ENCODE peak calls at places on chromosomes 4 and X, in ten cellular contexts. One of them, this sample, is unnamed. For H3K9me3, the result is how much of the 10 kb centered on the place peaks cover.

GRCh38 chr4:3531306-3531886 is 826 bp downstream of the LRPAP1 start:
- DNase-seq in body of pancreas: no peak
- DNase-seq in iPS DF 6.9: no peak
- DNase-seq in fibroblast of lung: peak
- DNase-seq in OCI-LY7: peak
- DNase-seq in naive thymus-derived CD4-positive, alpha-beta T cell: no peak
- DNase-seq in lower lobe of right lung: no peak
- DNase-seq in suprapubic skin: no peak
- DNase-seq in breast epithelium: no peak
- DNase-seq in left ventricle myocardium inferior: no peak
- DNase-seq in this sample: peak

GRCh38 chrX:46754450-46755075 is 4.4 kb downstream of the SLC9A7 start:
- DNase-seq in body of pancreas: no peak
- DNase-seq in iPS DF 6.9: no peak
- DNase-seq in fibroblast of lung: no peak
- DNase-seq in OCI-LY7: peak
- DNase-seq in naive thymus-derived CD4-positive, alpha-beta T cell: no peak
- DNase-seq in lower lobe of right lung: no peak
- DNase-seq in suprapubic skin: no peak
- DNase-seq in breast epithelium: no peak
- DNase-seq in left ventricle myocardium inferior: no peak
- DNase-seq in this sample: no peak

GRCh38 chr4:177558995-177559394 is 116.8 kb upstream of the AGA start:
- DNase-seq in body of pancreas: no peak
- DNase-seq in iPS DF 6.9: no peak
- DNase-seq in fibroblast of lung: no peak
- DNase-seq in OCI-LY7: no peak
- DNase-seq in naive thymus-derived CD4-positive, alpha-beta T cell: no peak
- DNase-seq in lower lobe of right lung: no peak
- DNase-seq in suprapubic skin: no peak
- DNase-seq in breast epithelium: no peak
- DNase-seq in left ventricle myocardium inferior: no peak
- DNase-seq in this sample: no peak

GRCh38 chrX:109714340-109714958 is 18.6 kb downstream of the ACSL4 start:
- DNase-seq in body of pancreas: no peak
- DNase-seq in iPS DF 6.9: no peak
- DNase-seq in fibroblast of lung: peak
- DNase-seq in OCI-LY7: no peak
- DNase-seq in naive thymus-derived CD4-positive, alpha-beta T cell: no peak
- DNase-seq in lower lobe of right lung: no peak
- DNase-seq in suprapubic skin: no peak
- DNase-seq in breast epithelium: no peak
- DNase-seq in left ventricle myocardium inferior: no peak
- DNase-seq in this sample: no peak

GRCh38 chr4:19739101-19739651 is 512.5 kb upstream of the SLIT2 start:
- DNase-seq in body of pancreas: no peak
- DNase-seq in iPS DF 6.9: no peak
- DNase-seq in fibroblast of lung: peak
- DNase-seq in OCI-LY7: no peak
- DNase-seq in naive thymus-derived CD4-positive, alpha-beta T cell: no peak
- DNase-seq in lower lobe of right lung: no peak
- DNase-seq in suprapubic skin: no peak
- DNase-seq in breast epithelium: no peak
- DNase-seq in left ventricle myocardium inferior: no peak
- DNase-seq in this sample: no peak

GRCh38 chr4:181008164-181008563 is 1235.0 kb upstream of the TENM3 start:
- DNase-seq in body of pancreas: no peak
- DNase-seq in iPS DF 6.9: no peak
- DNase-seq in fibroblast of lung: peak
- DNase-seq in OCI-LY7: no peak
- DNase-seq in naive thymus-derived CD4-positive, alpha-beta T cell: no peak
- DNase-seq in lower lobe of right lung: no peak
- DNase-seq in suprapubic skin: no peak
- DNase-seq in breast epithelium: no peak
- DNase-seq in left ventricle myocardium inferior: no peak
- DNase-seq in this sample: no peak

GRCh38 chrX:39397561-39398200 is 596.4 kb downstream of the MID1IP1 start:
- DNase-seq in body of pancreas: no peak
- DNase-seq in iPS DF 6.9: no peak
- DNase-seq in fibroblast of lung: no peak
- DNase-seq in OCI-LY7: no peak
- DNase-seq in naive thymus-derived CD4-positive, alpha-beta T cell: no peak
- DNase-seq in lower lobe of right lung: no peak
- DNase-seq in suprapubic skin: no peak
- DNase-seq in breast epithelium: no peak
- DNase-seq in left ventricle myocardium inferior: no peak
- DNase-seq in this sample: no peak

GRCh38 chr4:115030281-115030680 is 83.1 kb downstream of the NDST4 start:
- DNase-seq in body of pancreas: no peak
- DNase-seq in iPS DF 6.9: no peak
- DNase-seq in fibroblast of lung: no peak
- DNase-seq in OCI-LY7: no peak
- DNase-seq in naive thymus-derived CD4-positive, alpha-beta T cell: no peak
- DNase-seq in lower lobe of right lung: no peak
- DNase-seq in suprapubic skin: no peak
- DNase-seq in breast epithelium: no peak
- DNase-seq in left ventricle myocardium inferior: no peak
- DNase-seq in this sample: no peak

GRCh38 chrX:12411831-12412230 is 273.6 kb downstream of the FRMPD4 start:
- DNase-seq in body of pancreas: no peak
- DNase-seq in iPS DF 6.9: no peak
- DNase-seq in fibroblast of lung: no peak
- DNase-seq in OCI-LY7: no peak
- DNase-seq in naive thymus-derived CD4-positive, alpha-beta T cell: no peak
- DNase-seq in lower lobe of right lung: no peak
- DNase-seq in suprapubic skin: no peak
- DNase-seq in breast epithelium: no peak
- DNase-seq in left ventricle myocardium inferior: no peak
- DNase-seq in this sample: no peak

GRCh38 chr4:153521995-153522799 is 56.0 kb downstream of the TMEM131L start:
- DNase-seq in body of pancreas: no peak
- DNase-seq in iPS DF 6.9: no peak
- DNase-seq in fibroblast of lung: no peak
- DNase-seq in OCI-LY7: peak
- DNase-seq in naive thymus-derived CD4-positive, alpha-beta T cell: peak
- DNase-seq in lower lobe of right lung: no peak
- DNase-seq in suprapubic skin: no peak
- DNase-seq in breast epithelium: no peak
- DNase-seq in left ventricle myocardium inferior: no peak
- DNase-seq in this sample: no peak

GRCh38 chrX:37830371-37830770 is 17.0 kb downstream of the DYNLT3 start:
- DNase-seq in body of pancreas: no peak
- DNase-seq in iPS DF 6.9: no peak
- DNase-seq in fibroblast of lung: peak
- DNase-seq in OCI-LY7: no peak
- DNase-seq in naive thymus-derived CD4-positive, alpha-beta T cell: no peak
- DNase-seq in lower lobe of right lung: no peak
- DNase-seq in suprapubic skin: no peak
- DNase-seq in breast epithelium: no peak
- DNase-seq in left ventricle myocardium inferior: no peak
- DNase-seq in this sample: no peak

GRCh38 chrX:31147175-31147574 is 75.3 kb upstream of the FTHL17 start:
- DNase-seq in body of pancreas: no peak
- DNase-seq in iPS DF 6.9: no peak
- DNase-seq in fibroblast of lung: no peak
- DNase-seq in OCI-LY7: no peak
- DNase-seq in naive thymus-derived CD4-positive, alpha-beta T cell: no peak
- DNase-seq in lower lobe of right lung: no peak
- DNase-seq in suprapubic skin: no peak
- DNase-seq in breast epithelium: no peak
- DNase-seq in left ventricle myocardium inferior: no peak
- DNase-seq in this sample: no peak

GRCh38 chr4:113684534-113685091 is 76.9 kb downstream of the CAMK2D start:
- DNase-seq in body of pancreas: peak
- DNase-seq in iPS DF 6.9: no peak
- DNase-seq in fibroblast of lung: peak
- DNase-seq in OCI-LY7: peak
- DNase-seq in naive thymus-derived CD4-positive, alpha-beta T cell: no peak
- DNase-seq in lower lobe of right lung: no peak
- DNase-seq in suprapubic skin: no peak
- DNase-seq in breast epithelium: no peak
- DNase-seq in left ventricle myocardium inferior: peak
- DNase-seq in this sample: peak

GRCh38 chrX:109952985-109953905 is 49.7 kb upstream of the TMEM164 start:
- DNase-seq in body of pancreas: no peak
- DNase-seq in iPS DF 6.9: no peak
- DNase-seq in fibroblast of lung: no peak
- DNase-seq in OCI-LY7: no peak
- DNase-seq in naive thymus-derived CD4-positive, alpha-beta T cell: no peak
- DNase-seq in lower lobe of right lung: no peak
- DNase-seq in suprapubic skin: no peak
- DNase-seq in breast epithelium: no peak
- DNase-seq in left ventricle myocardium inferior: no peak
- DNase-seq in this sample: no peak

GRCh38 chrX:69535661-69536060 is 31.5 kb downstream of the NALF2 start:
- DNase-seq in body of pancreas: no peak
- DNase-seq in iPS DF 6.9: no peak
- DNase-seq in fibroblast of lung: no peak
- DNase-seq in OCI-LY7: no peak
- DNase-seq in naive thymus-derived CD4-positive, alpha-beta T cell: no peak
- DNase-seq in lower lobe of right lung: no peak
- DNase-seq in suprapubic skin: no peak
- DNase-seq in breast epithelium: no peak
- DNase-seq in left ventricle myocardium inferior: no peak
- DNase-seq in this sample: no peak

GRCh38 chrX:69543572-69543971 is 39.4 kb downstream of the NALF2 start:
- DNase-seq in body of pancreas: no peak
- DNase-seq in iPS DF 6.9: no peak
- DNase-seq in fibroblast of lung: no peak
- DNase-seq in OCI-LY7: no peak
- DNase-seq in naive thymus-derived CD4-positive, alpha-beta T cell: no peak
- DNase-seq in lower lobe of right lung: no peak
- DNase-seq in suprapubic skin: no peak
- DNase-seq in breast epithelium: no peak
- DNase-seq in left ventricle myocardium inferior: no peak
- DNase-seq in this sample: no peak

GRCh38 chrX:69538321-69538876 is 34.3 kb downstream of the NALF2 start:
- DNase-seq in body of pancreas: peak
- DNase-seq in iPS DF 6.9: peak
- DNase-seq in fibroblast of lung: peak
- DNase-seq in OCI-LY7: peak
- DNase-seq in naive thymus-derived CD4-positive, alpha-beta T cell: peak
- DNase-seq in lower lobe of right lung: peak
- DNase-seq in suprapubic skin: peak
- DNase-seq in breast epithelium: peak
- DNase-seq in left ventricle myocardium inferior: peak
- DNase-seq in this sample: peak

GRCh38 chrX:69541959-69542358 is 37.8 kb downstream of the NALF2 start:
- DNase-seq in body of pancreas: no peak
- DNase-seq in iPS DF 6.9: no peak
- DNase-seq in fibroblast of lung: no peak
- DNase-seq in OCI-LY7: no peak
- DNase-seq in naive thymus-derived CD4-positive, alpha-beta T cell: no peak
- DNase-seq in lower lobe of right lung: no peak
- DNase-seq in suprapubic skin: no peak
- DNase-seq in breast epithelium: no peak
- DNase-seq in left ventricle myocardium inferior: no peak
- DNase-seq in this sample: no peak

GRCh38 chrX:69539437-69539836 is 35.3 kb downstream of the NALF2 start:
- DNase-seq in body of pancreas: no peak
- DNase-seq in iPS DF 6.9: no peak
- DNase-seq in fibroblast of lung: no peak
- DNase-seq in OCI-LY7: peak
- DNase-seq in naive thymus-derived CD4-positive, alpha-beta T cell: no peak
- DNase-seq in lower lobe of right lung: no peak
- DNase-seq in suprapubic skin: no peak
- DNase-seq in breast epithelium: no peak
- DNase-seq in left ventricle myocardium inferior: no peak
- DNase-seq in this sample: no peak
- H3K9me3 ChIP-seq in body of pancreas: under half
- H3K9me3 ChIP-seq in iPS DF 6.9: under half
- H3K9me3 ChIP-seq in fibroblast of lung: under half
- H3K9me3 ChIP-seq in OCI-LY7: under half
- H3K9me3 ChIP-seq in naive thymus-derived CD4-positive, alpha-beta T cell: under half
- H3K9me3 ChIP-seq in lower lobe of right lung: under half
- H3K9me3 ChIP-seq in suprapubic skin: under half
- H3K9me3 ChIP-seq in breast epithelium: under half
- H3K9me3 ChIP-seq in left ventricle myocardium inferior: under half
- H3K9me3 ChIP-seq in this sample: under half

GRCh38 chr4:80036306-80036705 is 36.7 kb downstream of the ANTXR2 start:
- DNase-seq in body of pancreas: no peak
- DNase-seq in iPS DF 6.9: no peak
- DNase-seq in fibroblast of lung: no peak
- DNase-seq in OCI-LY7: no peak
- DNase-seq in naive thymus-derived CD4-positive, alpha-beta T cell: no peak
- DNase-seq in lower lobe of right lung: no peak
- DNase-seq in suprapubic skin: peak
- DNase-seq in breast epithelium: no peak
- DNase-seq in left ventricle myocardium inferior: no peak
- DNase-seq in this sample: peak
- H3K27ac ChIP-seq in body of pancreas: no peak
- H3K27ac ChIP-seq in iPS DF 6.9: no peak
- H3K27ac ChIP-seq in fibroblast of lung: peak
- H3K27ac ChIP-seq in OCI-LY7: no peak
- H3K27ac ChIP-seq in naive thymus-derived CD4-positive, alpha-beta T cell: peak
- H3K27ac ChIP-seq in lower lobe of right lung: peak
- H3K27ac ChIP-seq in suprapubic skin: peak
- H3K27ac ChIP-seq in breast epithelium: peak
- H3K27ac ChIP-seq in left ventricle myocardium inferior: peak
- H3K27ac ChIP-seq in this sample: peak

GRCh38 chr4:122733805-122734155 is 1.3 kb downstream of the BBS12 start:
- DNase-seq in body of pancreas: no peak
- DNase-seq in iPS DF 6.9: no peak
- DNase-seq in fibroblast of lung: no peak
- DNase-seq in OCI-LY7: no peak
- DNase-seq in naive thymus-derived CD4-positive, alpha-beta T cell: no peak
- DNase-seq in lower lobe of right lung: no peak
- DNase-seq in suprapubic skin: no peak
- DNase-seq in breast epithelium: no peak
- DNase-seq in left ventricle myocardium inferior: no peak
- DNase-seq in this sample: no peak

GRCh38 chr4:122732329-122733026 is at the start of gene BBS12:
- DNase-seq in body of pancreas: peak
- DNase-seq in iPS DF 6.9: peak
- DNase-seq in fibroblast of lung: peak
- DNase-seq in OCI-LY7: peak
- DNase-seq in naive thymus-derived CD4-positive, alpha-beta T cell: peak
- DNase-seq in lower lobe of right lung: peak
- DNase-seq in suprapubic skin: peak
- DNase-seq in breast epithelium: peak
- DNase-seq in left ventricle myocardium inferior: peak
- DNase-seq in this sample: peak

GRCh38 chr4:122728781-122729330 is 3.6 kb upstream of the BBS12 start:
- DNase-seq in body of pancreas: no peak
- DNase-seq in iPS DF 6.9: no peak
- DNase-seq in fibroblast of lung: no peak
- DNase-seq in OCI-LY7: no peak
- DNase-seq in naive thymus-derived CD4-positive, alpha-beta T cell: no peak
- DNase-seq in lower lobe of right lung: no peak
- DNase-seq in suprapubic skin: no peak
- DNase-seq in breast epithelium: no peak
- DNase-seq in left ventricle myocardium inferior: no peak
- DNase-seq in this sample: no peak

GRCh38 chr4:122731676-122732075 is 828 bp upstream of the BBS12 start:
- DNase-seq in body of pancreas: no peak
- DNase-seq in iPS DF 6.9: no peak
- DNase-seq in fibroblast of lung: no peak
- DNase-seq in OCI-LY7: no peak
- DNase-seq in naive thymus-derived CD4-positive, alpha-beta T cell: no peak
- DNase-seq in lower lobe of right lung: no peak
- DNase-seq in suprapubic skin: no peak
- DNase-seq in breast epithelium: no peak
- DNase-seq in left ventricle myocardium inferior: no peak
- DNase-seq in this sample: no peak
- H3K4me3 ChIP-seq in body of pancreas: no peak
- H3K4me3 ChIP-seq in iPS DF 6.9: no peak
- H3K4me3 ChIP-seq in fibroblast of lung: peak
- H3K4me3 ChIP-seq in OCI-LY7: peak
- H3K4me3 ChIP-seq in naive thymus-derived CD4-positive, alpha-beta T cell: peak
- H3K4me3 ChIP-seq in lower lobe of right lung: peak
- H3K4me3 ChIP-seq in suprapubic skin: peak
- H3K4me3 ChIP-seq in breast epithelium: no peak
- H3K4me3 ChIP-seq in left ventricle myocardium inferior: peak
- H3K4me3 ChIP-seq in this sample: peak

GRCh38 chr4:11732155-11732554 is 303.5 kb upstream of the HS3ST1 start:
- DNase-seq in body of pancreas: no peak
- DNase-seq in iPS DF 6.9: no peak
- DNase-seq in fibroblast of lung: no peak
- DNase-seq in OCI-LY7: no peak
- DNase-seq in naive thymus-derived CD4-positive, alpha-beta T cell: no peak
- DNase-seq in lower lobe of right lung: no peak
- DNase-seq in suprapubic skin: no peak
- DNase-seq in breast epithelium: no peak
- DNase-seq in left ventricle myocardium inferior: no peak
- DNase-seq in this sample: no peak
- H3K9me3 ChIP-seq in body of pancreas: under half
- H3K9me3 ChIP-seq in iPS DF 6.9: under half
- H3K9me3 ChIP-seq in fibroblast of lung: under half
- H3K9me3 ChIP-seq in OCI-LY7: under half
- H3K9me3 ChIP-seq in naive thymus-derived CD4-positive, alpha-beta T cell: under half
- H3K9me3 ChIP-seq in lower lobe of right lung: under half
- H3K9me3 ChIP-seq in suprapubic skin: under half
- H3K9me3 ChIP-seq in breast epithelium: under half
- H3K9me3 ChIP-seq in left ventricle myocardium inferior: under half
- H3K9me3 ChIP-seq in this sample: under half